ENCODE peak calls at places on chromosomes 13 and 19, in six cellular contexts. One of them, this sample, is unnamed. For H3K4me1 and H3K36me3, the result is how much of the 10 kb centered on the place peaks cover.

GRCh38 chr19:12035220-12036172 is at the start of gene ZNF433:
- DNase-seq in ovary: peak
- DNase-seq in CD8-positive, alpha-beta memory T cell: peak
- DNase-seq in fibroblast of lung: peak
- DNase-seq in Panc1: no peak
- DNase-seq in heart left ventricle: peak
- DNase-seq in this sample: peak

GRCh38 chr19:44955500-44956439 is 590 bp downstream of the CLPTM1 start:
- DNase-seq in CD8-positive, alpha-beta memory T cell: no peak
- DNase-seq in fibroblast of lung: no peak
- DNase-seq in ovary: no peak
- DNase-seq in heart left ventricle: no peak
- DNase-seq in Panc1: no peak
- DNase-seq in this sample: no peak

GRCh38 chr13:52348983-52349780 is 56.8 kb downstream of the THSD1 start:
- DNase-seq in Panc1: peak
- DNase-seq in fibroblast of lung: peak
- DNase-seq in ovary: no peak
- DNase-seq in CD8-positive, alpha-beta memory T cell: no peak
- DNase-seq in heart left ventricle: no peak
- DNase-seq in this sample: no peak

GRCh38 chr19:33905473-33905936 is 108.8 kb downstream of the KCTD15 start:
- DNase-seq in CD8-positive, alpha-beta memory T cell: no peak
- DNase-seq in fibroblast of lung: no peak
- DNase-seq in Panc1: no peak
- DNase-seq in ovary: no peak
- DNase-seq in heart left ventricle: peak
- DNase-seq in this sample: no peak

GRCh38 chr13:36131931-36132297 is 732 bp upstream of the DCLK1 start:
- DNase-seq in CD8-positive, alpha-beta memory T cell: no peak
- DNase-seq in Panc1: no peak
- DNase-seq in heart left ventricle: peak
- DNase-seq in fibroblast of lung: peak
- DNase-seq in ovary: peak
- DNase-seq in this sample: no peak

GRCh38 chr19:31023038-31023437 is 326.2 kb downstream of the TSHZ3 start:
- DNase-seq in ovary: peak
- DNase-seq in Panc1: no peak
- DNase-seq in heart left ventricle: no peak
- DNase-seq in CD8-positive, alpha-beta memory T cell: no peak
- DNase-seq in fibroblast of lung: no peak
- DNase-seq in this sample: no peak

GRCh38 chr13:44231786-44232516 is 141.7 kb upstream of the SERP2 start:
- DNase-seq in ovary: peak
- DNase-seq in fibroblast of lung: peak
- DNase-seq in Panc1: no peak
- DNase-seq in CD8-positive, alpha-beta memory T cell: no peak
- DNase-seq in heart left ventricle: no peak
- DNase-seq in this sample: no peak

GRCh38 chr13:64007334-64007733 is 2591.7 kb upstream of the PCDH20 start:
- DNase-seq in Panc1: no peak
- DNase-seq in ovary: no peak
- DNase-seq in fibroblast of lung: no peak
- DNase-seq in CD8-positive, alpha-beta memory T cell: no peak
- DNase-seq in heart left ventricle: no peak
- DNase-seq in this sample: no peak

GRCh38 chr19:11092181-11092538 is 2.9 kb downstream of the LDLR start:
- DNase-seq in ovary: no peak
- DNase-seq in heart left ventricle: no peak
- DNase-seq in fibroblast of lung: peak
- DNase-seq in Panc1: no peak
- DNase-seq in CD8-positive, alpha-beta memory T cell: peak
- DNase-seq in this sample: peak

GRCh38 chr19:33133438-33134031 is 1.6 kb downstream of the WDR88 start:
- DNase-seq in fibroblast of lung: peak
- DNase-seq in CD8-positive, alpha-beta memory T cell: no peak
- DNase-seq in Panc1: no peak
- DNase-seq in heart left ventricle: no peak
- DNase-seq in ovary: no peak
- DNase-seq in this sample: no peak

GRCh38 chr19:11421607-11422098 is 2.5 kb upstream of the RGL3 start:
- DNase-seq in fibroblast of lung: no peak
- DNase-seq in Panc1: no peak
- DNase-seq in heart left ventricle: peak
- DNase-seq in CD8-positive, alpha-beta memory T cell: peak
- DNase-seq in ovary: no peak
- DNase-seq in this sample: peak

GRCh38 chr19:16330368-16330801 is 5.8 kb downstream of the KLF2 start:
- DNase-seq in Panc1: peak
- DNase-seq in ovary: peak
- DNase-seq in CD8-positive, alpha-beta memory T cell: peak
- DNase-seq in heart left ventricle: peak
- DNase-seq in fibroblast of lung: peak
- DNase-seq in this sample: peak

GRCh38 chr13:113951246-113951999 is 22.5 kb downstream of the C13orf46 start:
- DNase-seq in fibroblast of lung: peak
- DNase-seq in CD8-positive, alpha-beta memory T cell: peak
- DNase-seq in heart left ventricle: peak
- DNase-seq in ovary: peak
- DNase-seq in Panc1: no peak
- DNase-seq in this sample: peak

GRCh38 chr13:61078976-61079770 is 336.5 kb downstream of the PCDH20 start:
- DNase-seq in heart left ventricle: no peak
- DNase-seq in Panc1: no peak
- DNase-seq in ovary: no peak
- DNase-seq in CD8-positive, alpha-beta memory T cell: no peak
- DNase-seq in fibroblast of lung: no peak
- DNase-seq in this sample: no peak

GRCh38 chr19:7921302-7921954 is 1.3 kb downstream of the SNAPC2 start:
- DNase-seq in heart left ventricle: no peak
- DNase-seq in fibroblast of lung: no peak
- DNase-seq in Panc1: no peak
- DNase-seq in CD8-positive, alpha-beta memory T cell: no peak
- DNase-seq in ovary: no peak
- DNase-seq in this sample: no peak

GRCh38 chr19:4499855-4500254 is 18.4 kb downstream of the PLIN4 start:
- DNase-seq in ovary: no peak
- DNase-seq in CD8-positive, alpha-beta memory T cell: no peak
- DNase-seq in Panc1: no peak
- DNase-seq in heart left ventricle: no peak
- DNase-seq in fibroblast of lung: no peak
- DNase-seq in this sample: no peak

GRCh38 chr13:73767747-73768315 is 366.4 kb downstream of the KLF12 start:
- DNase-seq in CD8-positive, alpha-beta memory T cell: peak
- DNase-seq in Panc1: no peak
- DNase-seq in heart left ventricle: no peak
- DNase-seq in fibroblast of lung: no peak
- DNase-seq in ovary: no peak
- DNase-seq in this sample: peak

GRCh38 chr19:44841255-44841654 is 4.8 kb upstream of the NECTIN2 start:
- DNase-seq in Panc1: no peak
- DNase-seq in fibroblast of lung: no peak
- DNase-seq in heart left ventricle: no peak
- DNase-seq in CD8-positive, alpha-beta memory T cell: no peak
- DNase-seq in ovary: no peak
- DNase-seq in this sample: no peak

GRCh38 chr19:48858984-48859710 is 9.3 kb downstream of the PLEKHA4 start:
- DNase-seq in Panc1: no peak
- DNase-seq in CD8-positive, alpha-beta memory T cell: peak
- DNase-seq in ovary: no peak
- DNase-seq in fibroblast of lung: no peak
- DNase-seq in heart left ventricle: no peak
- DNase-seq in this sample: peak

GRCh38 chr13:70817571-70817970 is 709.3 kb upstream of the KLHL1 start:
- DNase-seq in ovary: no peak
- DNase-seq in heart left ventricle: no peak
- DNase-seq in Panc1: no peak
- DNase-seq in fibroblast of lung: peak
- DNase-seq in CD8-positive, alpha-beta memory T cell: no peak
- DNase-seq in this sample: no peak

GRCh38 chr13:45879666-45880065 is 28.1 kb upstream of the SIAH3 start:
- DNase-seq in ovary: no peak
- DNase-seq in CD8-positive, alpha-beta memory T cell: no peak
- DNase-seq in heart left ventricle: peak
- DNase-seq in fibroblast of lung: no peak
- DNase-seq in Panc1: no peak
- DNase-seq in this sample: no peak

GRCh38 chr13:20019033-20019432 is 60.5 kb downstream of the ZMYM2 start:
- DNase-seq in Panc1: no peak
- DNase-seq in heart left ventricle: no peak
- DNase-seq in CD8-positive, alpha-beta memory T cell: no peak
- DNase-seq in fibroblast of lung: no peak
- DNase-seq in ovary: no peak
- DNase-seq in this sample: no peak

GRCh38 chr13:95243207-95243606 is 58.0 kb downstream of the ABCC4 start:
- DNase-seq in heart left ventricle: no peak
- DNase-seq in CD8-positive, alpha-beta memory T cell: no peak
- DNase-seq in ovary: no peak
- DNase-seq in fibroblast of lung: no peak
- DNase-seq in Panc1: no peak
- DNase-seq in this sample: no peak

DNA sequence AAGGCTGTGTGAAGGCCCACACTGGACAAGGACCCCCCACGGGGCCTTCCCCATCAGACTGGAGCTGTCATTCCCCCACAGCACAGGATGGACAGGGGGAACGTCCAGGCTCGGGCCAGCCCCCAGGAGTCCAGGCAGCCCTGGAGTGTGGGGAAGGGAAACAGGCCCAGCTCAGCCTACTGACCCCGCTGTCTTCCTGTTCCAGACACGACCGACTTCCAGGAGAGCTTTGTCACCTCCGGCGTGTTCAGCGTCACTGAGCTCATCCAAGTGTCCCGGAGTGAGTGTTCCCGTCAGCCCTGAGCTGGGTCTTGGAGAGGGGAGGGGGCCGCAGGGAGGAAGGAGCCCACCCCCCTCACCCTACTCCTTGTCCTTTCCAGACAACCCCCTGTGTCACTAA is 47.0 kb downstream of the SMIM24 start:
- DNase-seq in Panc1: no peak
- DNase-seq in CD8-positive, alpha-beta memory T cell: no peak
- DNase-seq in ovary: no peak
- DNase-seq in fibroblast of lung: no peak
- DNase-seq in heart left ventricle: no peak
- DNase-seq in this sample: no peak
- H3K4me1 ChIP-seq in Panc1: under half
- H3K4me1 ChIP-seq in CD8-positive, alpha-beta memory T cell: under half
- H3K4me1 ChIP-seq in ovary: under half
- H3K4me1 ChIP-seq in fibroblast of lung: under half
- H3K4me1 ChIP-seq in heart left ventricle: under half
- H3K4me1 ChIP-seq in this sample: under half

GRCh38 chr13:76885203-76886004 is 801 bp downstream of the KCTD12 start:
- DNase-seq in CD8-positive, alpha-beta memory T cell: peak
- DNase-seq in heart left ventricle: peak
- DNase-seq in ovary: peak
- DNase-seq in fibroblast of lung: peak
- DNase-seq in Panc1: no peak
- DNase-seq in this sample: peak

GRCh38 chr13:76886005-76886291 is 257 bp downstream of the KCTD12 start:
- DNase-seq in ovary: peak
- DNase-seq in CD8-positive, alpha-beta memory T cell: no peak
- DNase-seq in fibroblast of lung: no peak
- DNase-seq in Panc1: no peak
- DNase-seq in heart left ventricle: no peak
- DNase-seq in this sample: no peak

GRCh38 chr13:76886292-76887061 is at the start of gene KCTD12:
- DNase-seq in heart left ventricle: peak
- DNase-seq in fibroblast of lung: peak
- DNase-seq in ovary: peak
- DNase-seq in CD8-positive, alpha-beta memory T cell: peak
- DNase-seq in Panc1: no peak
- DNase-seq in this sample: peak

GRCh38 chr13:76884167-76884566 is 2.0 kb downstream of the KCTD12 start:
- DNase-seq in ovary: peak
- DNase-seq in heart left ventricle: peak
- DNase-seq in CD8-positive, alpha-beta memory T cell: no peak
- DNase-seq in Panc1: no peak
- DNase-seq in fibroblast of lung: peak
- DNase-seq in this sample: no peak

DNA sequence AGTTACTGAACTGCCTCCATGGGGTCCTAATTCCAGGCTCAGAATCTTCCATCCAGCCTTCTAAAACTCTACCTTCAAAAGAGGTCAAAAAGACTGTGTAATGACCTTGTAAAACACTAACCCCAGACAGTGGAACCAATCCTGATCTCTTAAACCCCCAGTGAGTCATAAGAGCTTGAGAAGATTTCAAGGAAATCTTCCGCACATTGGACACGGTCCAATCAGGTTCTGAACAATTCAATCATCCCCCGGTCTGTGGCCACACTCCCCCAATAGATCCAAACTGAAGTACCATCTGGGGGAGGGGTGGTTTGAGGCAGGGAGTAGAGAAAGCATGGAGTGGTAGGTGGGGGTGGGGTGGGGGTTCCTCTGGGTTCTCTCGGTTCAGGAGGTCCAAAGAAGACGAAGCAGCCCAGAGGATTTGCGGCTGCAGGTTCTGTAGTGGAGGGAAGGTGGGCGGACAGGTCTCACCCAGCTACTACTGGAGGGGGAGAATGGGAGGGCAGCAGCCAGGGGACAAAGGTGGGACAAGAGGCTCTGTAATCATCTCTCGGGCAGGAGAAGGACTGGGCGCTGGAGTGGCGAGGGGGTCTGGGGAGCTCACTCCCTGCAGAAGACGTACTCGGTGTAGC is 1.5 kb downstream of the KCTD12 start:
- DNase-seq in Panc1: no peak
- DNase-seq in fibroblast of lung: peak
- DNase-seq in heart left ventricle: no peak
- DNase-seq in CD8-positive, alpha-beta memory T cell: no peak
- DNase-seq in ovary: peak
- DNase-seq in this sample: no peak
- H3K36me3 ChIP-seq in Panc1: under half
- H3K36me3 ChIP-seq in fibroblast of lung: under half
- H3K36me3 ChIP-seq in heart left ventricle: under half
- H3K36me3 ChIP-seq in CD8-positive, alpha-beta memory T cell: under half
- H3K36me3 ChIP-seq in ovary: under half
- H3K36me3 ChIP-seq in this sample: under half

DNA sequence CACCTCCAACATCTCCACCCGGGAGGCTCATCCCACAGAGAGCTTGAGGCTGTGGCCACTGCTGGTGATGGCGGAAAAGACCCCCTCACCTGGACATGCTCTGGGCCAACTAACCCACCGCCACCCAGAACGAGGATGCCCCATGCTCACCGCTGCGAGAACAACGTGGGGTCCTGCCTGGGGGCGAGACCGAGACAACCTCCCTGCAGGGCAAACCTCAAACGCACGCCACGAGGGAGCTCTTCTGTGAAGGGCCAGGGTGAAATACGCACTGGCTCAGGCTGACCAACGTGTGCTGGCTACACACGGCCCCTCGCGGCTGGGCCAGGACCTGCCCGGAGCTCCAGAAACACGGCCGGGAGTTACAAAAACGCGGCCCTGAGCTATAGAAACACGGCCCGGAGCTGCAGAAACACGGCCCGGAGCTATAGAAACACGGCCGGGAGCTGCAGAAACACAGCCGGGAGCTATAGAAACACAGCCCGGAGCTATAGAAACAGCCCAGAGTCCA is 19.0 kb upstream of the PLPP2 start:
- DNase-seq in heart left ventricle: no peak
- DNase-seq in CD8-positive, alpha-beta memory T cell: no peak
- DNase-seq in Panc1: no peak
- DNase-seq in ovary: no peak
- DNase-seq in fibroblast of lung: no peak
- DNase-seq in this sample: no peak
- H3K27ac ChIP-seq in heart left ventricle: peak
- H3K27ac ChIP-seq in CD8-positive, alpha-beta memory T cell: no peak
- H3K27ac ChIP-seq in Panc1: no peak
- H3K27ac ChIP-seq in ovary: no peak
- H3K27ac ChIP-seq in fibroblast of lung: no peak
- H3K27ac ChIP-seq in this sample: no peak

GRCh38 chr13:110885966-110886365 is 28.9 kb downstream of the ANKRD10 start:
- DNase-seq in CD8-positive, alpha-beta memory T cell: no peak
- DNase-seq in Panc1: no peak
- DNase-seq in ovary: no peak
- DNase-seq in fibroblast of lung: no peak
- DNase-seq in heart left ventricle: no peak
- DNase-seq in this sample: no peak
- H3K4me1 ChIP-seq in CD8-positive, alpha-beta memory T cell: under half
- H3K4me1 ChIP-seq in Panc1: under half
- H3K4me1 ChIP-seq in ovary: under half
- H3K4me1 ChIP-seq in fibroblast of lung: under half
- H3K4me1 ChIP-seq in heart left ventricle: under half
- H3K4me1 ChIP-seq in this sample: under half

This sample was measured in CD8-positive, alpha-beta T cell.